ENCODE peak calls at places on chromosomes 4 and X, in ten cellular contexts. G is GM18507; M is NCI-H748 treated with DMSO at 0.1 percent for 48 hours; K is mesothelial cell of epicardium; U is B cell; C is pancreas; A is stimulated activated CD4-positive, alpha-beta T cell treated with anti-CD3 and anti-CD28 coated beads, Interleukin-4, amount 100 ng/mL, for 48 hours; F is renal cortical epithelial cell; J is fibroblast of lung; X is naive thymus-derived CD4-positive, alpha-beta T cell. H is an unnamed sample.

GRCh38 chr4:182093431-182093831 is 149.8 kb upstream of the TENM3 start:
- DNase-seq in A (no peak), U (no peak), X (no peak), G (no peak), C (no peak), K (no peak), J (no peak), F (no peak), M (no peak), H (no peak)

GRCh38 chr4:185721949-185722316 is 90.1 kb downstream of the SORBS2 start:
- DNase-seq in K (no peak), A (no peak), J (peak; percentile 78), X (no peak), F (peak; percentile 40), C (no peak), M (no peak), U (no peak), G (no peak), H (no peak)

GRCh38 chr4:39682133-39682532 is 15.8 kb upstream of the UBE2K start:
- DNase-seq in M (no peak), F (no peak), A (no peak), X (no peak), C (no peak), U (no peak), K (no peak), J (no peak), G (no peak), H (no peak)

GRCh38 chr4:123547167-123547817 is 150.7 kb downstream of the SPRY1 start:
- DNase-seq in K (peak; percentile 50), A (no peak), F (peak; percentile 37), C (peak; percentile 80), G (no peak), M (no peak), U (no peak), X (no peak), J (no peak), H (peak; percentile 59)

GRCh38 chr4:38526412-38526811 is 137.6 kb upstream of the KLF3 start:
- DNase-seq in X (no peak), G (no peak), K (no peak), U (no peak), A (no peak), M (no peak), J (no peak), C (no peak), F (no peak), H (peak; percentile 28)

GRCh38 chr4:176769519-176769918 is 23.2 kb downstream of the VEGFC start:
- DNase-seq in X (no peak), M (no peak), K (no peak), J (peak; percentile 98), C (no peak), F (peak; percentile 92), U (no peak), G (no peak), A (no peak), H (peak; percentile 88)

GRCh38 chr4:24975505-24975904 is 55.2 kb downstream of the LGI2 start:
- DNase-seq in A (no peak), M (no peak), U (no peak), G (no peak), C (no peak), F (no peak), J (no peak), K (no peak), X (no peak), H (no peak)

GRCh38 chr4:5821665-5822358 is 71.1 kb downstream of the CRMP1 start:
- DNase-seq in G (no peak), C (no peak), J (no peak), F (no peak), M (no peak), X (peak; percentile 28), K (no peak), A (peak; percentile 7), U (no peak), H (no peak)

GRCh38 chrX:108264376-108264775 is 172.8 kb downstream of the ATG4A start:
- DNase-seq in C (no peak), U (no peak), J (no peak), X (no peak), A (no peak), K (no peak), G (no peak), M (no peak), F (no peak), H (no peak)

GRCh38 chr4:186554485-186554884 is 882 bp downstream of the MTNR1A start:
- DNase-seq in C (peak; percentile 25), F (peak; percentile 40), U (no peak), G (no peak), K (no peak), X (no peak), A (no peak), M (peak; percentile 24), J (peak; percentile 20), H (peak; percentile 64)

GRCh38 chr4:89492476-89493110 is 185.0 kb upstream of the GPRIN3 start:
- DNase-seq in A (no peak), M (no peak), U (no peak), X (no peak), K (no peak), F (peak; percentile 64), G (no peak), C (no peak), J (peak; percentile 98), H (peak; percentile 12)

GRCh38 chr4:4386296-4386735 is 586 bp upstream of the NSG1 start:
- DNase-seq in M (no peak), X (peak; percentile 27), G (no peak), F (no peak), K (no peak), A (no peak), J (no peak), C (no peak), U (no peak), H (no peak)

GRCh38 chr4:62460329-62460728 is 1260.2 kb downstream of the ADGRL3 start:
- DNase-seq in U (no peak), G (no peak), J (no peak), F (no peak), A (no peak), K (no peak), C (no peak), X (no peak), M (no peak), H (no peak)

GRCh38 chr4:169416997-169417396 is 146.2 kb upstream of the SH3RF1 start:
- DNase-seq in X (no peak), C (no peak), M (no peak), F (peak; percentile 52), A (no peak), G (no peak), J (no peak), U (no peak), K (no peak), H (no peak)

GRCh38 chr4:133866328-133866699 is 335.3 kb downstream of the PABPC4L start:
- DNase-seq in J (peak; percentile 28), X (no peak), G (no peak), K (no peak), F (peak; percentile 91), M (no peak), U (no peak), C (no peak), A (no peak), H (peak; percentile 65)

GRCh38 chrX:19649227-19650009 is 134.1 kb upstream of the MAP3K15 start:
- DNase-seq in K (no peak), A (no peak), G (no peak), C (no peak), U (no peak), M (no peak), F (no peak), X (no peak), J (peak; percentile 52), H (no peak)

GRCh38 chrX:116490091-116490490 is 27.3 kb upstream of the CT83 start:
- DNase-seq in G (no peak), K (no peak), F (peak; percentile 6), X (no peak), C (no peak), J (peak; percentile 2), M (peak; percentile 25), A (no peak), U (no peak), H (peak; percentile 18)

GRCh38 chr4:173334891-173335754 is 965 bp upstream of the HMGB2 start:
- DNase-seq in G (peak; percentile 56), J (peak; percentile 78), A (no peak), K (peak; percentile 41), M (peak; percentile 86), X (peak; percentile 70), U (no peak), C (peak; percentile 56), F (peak; percentile 86), H (peak; percentile 92)

GRCh38 chr4:151730003-151730559 is 30.7 kb downstream of the GATB start:
- DNase-seq in M (no peak), A (no peak), G (no peak), F (peak; percentile 68), K (no peak), U (no peak), C (no peak), X (no peak), J (no peak), H (peak; percentile 72)

GRCh38 chrX:13250831-13251612 is 68.8 kb downstream of the ATXN3L start:
- DNase-seq in A (no peak), F (no peak), U (no peak), K (no peak), G (no peak), J (peak; percentile 91), M (no peak), C (no peak), X (no peak), H (no peak)

GRCh38 chrX:132187451-132187850 is 31.8 kb downstream of the RAP2C start:
- DNase-seq in C (no peak), K (no peak), G (no peak), X (no peak), U (no peak), A (no peak), F (no peak), M (no peak), J (no peak), H (no peak)

GRCh38 chrX:148658115-148658725 is 157.8 kb downstream of the AFF2 start:
- DNase-seq in J (no peak), K (no peak), G (no peak), A (no peak), F (no peak), X (no peak), M (no peak), C (no peak), U (no peak), H (no peak)

GRCh38 chrX:118156254-118156952 is 39.8 kb upstream of the KLHL13 start:
- DNase-seq in C (no peak), J (no peak), F (peak; percentile 9), G (no peak), X (no peak), M (no peak), K (no peak), U (no peak), A (no peak), H (no peak)

GRCh38 chr4:140296871-140297570 is 76.4 kb upstream of the SCOC start:
- DNase-seq in J (no peak), X (no peak), A (no peak), F (peak; percentile 35), K (no peak), U (no peak), G (no peak), C (no peak), M (peak; percentile 42), H (peak; percentile 60)

GRCh38 chr4:88448905-88449689 is 7.8 kb upstream of the HERC5 start:
- DNase-seq in F (no peak), K (no peak), C (no peak), M (no peak), A (no peak), G (no peak), J (no peak), X (no peak), U (no peak), H (no peak)

GRCh38 chrX:50068893-50069292 is 131.9 kb downstream of the AKAP4 start:
- DNase-seq in G (no peak), X (no peak), M (no peak), C (no peak), A (no peak), J (no peak), K (no peak), F (no peak), U (no peak), H (no peak)

GRCh38 chrX:103063191-103063845 is 653 bp downstream of the BEX1 start:
- DNase-seq in C (peak; percentile 46), K (no peak), A (no peak), X (no peak), J (peak; percentile 29), M (peak; percentile 35), F (peak; percentile 10), U (no peak), G (no peak), H (no peak)

GRCh38 chrX:37378399-37378798 is 29.2 kb downstream of the PRRG1 start:
- DNase-seq in F (peak; percentile 42), M (no peak), X (no peak), A (no peak), G (no peak), C (no peak), J (peak; percentile 50), U (no peak), K (no peak), H (peak; percentile 13)